ENCODE peak calls at places on chromosomes 16 and 17, in seven cellular contexts. One of them, this sample, is unnamed.

GRCh38 chr16:82293671-82294070 is 123.6 kb upstream of the MPHOSPH6 start:
- DNase-seq in left lung: no peak
- DNase-seq in stimulated activated naive B cell treated with anti-CD40 and anti-IgM and Interleukin-4, amounts not matched to agents 10 μg/mL and 1 μg/mL and 100 μg/mL, for 72 hours: no peak
- DNase-seq in NCI-H1930: no peak
- DNase-seq in stimulated activated CD4-positive, alpha-beta T cell treated with anti-CD3 and anti-CD28 coated beads, Interleukin-4, amount 100 ng/mL, for 24 hours: no peak
- DNase-seq in cardiac fibroblast: no peak
- DNase-seq in PC-9: no peak
- DNase-seq in this sample: no peak

GRCh38 chr16:71882505-71883192 is 1.3 kb downstream of the ZNF821 start:
- DNase-seq in PC-9: peak
- DNase-seq in NCI-H1930: peak
- DNase-seq in stimulated activated CD4-positive, alpha-beta T cell treated with anti-CD3 and anti-CD28 coated beads, Interleukin-4, amount 100 ng/mL, for 24 hours: peak
- DNase-seq in stimulated activated naive B cell treated with anti-CD40 and anti-IgM and Interleukin-4, amounts not matched to agents 10 μg/mL and 1 μg/mL and 100 μg/mL, for 72 hours: peak
- DNase-seq in cardiac fibroblast: peak
- DNase-seq in left lung: no peak
- DNase-seq in this sample: peak

GRCh38 chr17:57747221-57748017 is 2.3 kb upstream of the CCDC182 start:
- DNase-seq in cardiac fibroblast: peak
- DNase-seq in NCI-H1930: peak
- DNase-seq in stimulated activated CD4-positive, alpha-beta T cell treated with anti-CD3 and anti-CD28 coated beads, Interleukin-4, amount 100 ng/mL, for 24 hours: peak
- DNase-seq in PC-9: peak
- DNase-seq in stimulated activated naive B cell treated with anti-CD40 and anti-IgM and Interleukin-4, amounts not matched to agents 10 μg/mL and 1 μg/mL and 100 μg/mL, for 72 hours: peak
- DNase-seq in left lung: no peak
- DNase-seq in this sample: no peak

GRCh38 chr16:70438325-70438982 is 446 bp downstream of the ST3GAL2 start:
- DNase-seq in left lung: no peak
- DNase-seq in PC-9: no peak
- DNase-seq in cardiac fibroblast: no peak
- DNase-seq in NCI-H1930: no peak
- DNase-seq in stimulated activated naive B cell treated with anti-CD40 and anti-IgM and Interleukin-4, amounts not matched to agents 10 μg/mL and 1 μg/mL and 100 μg/mL, for 72 hours: peak
- DNase-seq in stimulated activated CD4-positive, alpha-beta T cell treated with anti-CD3 and anti-CD28 coated beads, Interleukin-4, amount 100 ng/mL, for 24 hours: no peak
- DNase-seq in this sample: no peak

GRCh38 chr17:4949321-4950074 is 1.2 kb upstream of the PFN1 start:
- DNase-seq in PC-9: peak
- DNase-seq in cardiac fibroblast: peak
- DNase-seq in NCI-H1930: peak
- DNase-seq in stimulated activated naive B cell treated with anti-CD40 and anti-IgM and Interleukin-4, amounts not matched to agents 10 μg/mL and 1 μg/mL and 100 μg/mL, for 72 hours: peak
- DNase-seq in stimulated activated CD4-positive, alpha-beta T cell treated with anti-CD3 and anti-CD28 coated beads, Interleukin-4, amount 100 ng/mL, for 24 hours: peak
- DNase-seq in left lung: peak
- DNase-seq in this sample: peak

GRCh38 chr17:62062313-62062712 is 2.8 kb downstream of the MED13 start:
- DNase-seq in stimulated activated CD4-positive, alpha-beta T cell treated with anti-CD3 and anti-CD28 coated beads, Interleukin-4, amount 100 ng/mL, for 24 hours: no peak
- DNase-seq in stimulated activated naive B cell treated with anti-CD40 and anti-IgM and Interleukin-4, amounts not matched to agents 10 μg/mL and 1 μg/mL and 100 μg/mL, for 72 hours: no peak
- DNase-seq in left lung: no peak
- DNase-seq in NCI-H1930: no peak
- DNase-seq in PC-9: no peak
- DNase-seq in cardiac fibroblast: no peak
- DNase-seq in this sample: no peak

GRCh38 chr16:2926660-2927646 is 15.2 kb downstream of the FLYWCH1 start:
- DNase-seq in cardiac fibroblast: peak
- DNase-seq in NCI-H1930: peak
- DNase-seq in PC-9: peak
- DNase-seq in stimulated activated CD4-positive, alpha-beta T cell treated with anti-CD3 and anti-CD28 coated beads, Interleukin-4, amount 100 ng/mL, for 24 hours: peak
- DNase-seq in left lung: peak
- DNase-seq in stimulated activated naive B cell treated with anti-CD40 and anti-IgM and Interleukin-4, amounts not matched to agents 10 μg/mL and 1 μg/mL and 100 μg/mL, for 72 hours: peak
- DNase-seq in this sample: peak

GRCh38 chr16:68417711-68418301 is 30.5 kb downstream of the SMPD3 start:
- DNase-seq in PC-9: peak
- DNase-seq in NCI-H1930: no peak
- DNase-seq in left lung: peak
- DNase-seq in stimulated activated CD4-positive, alpha-beta T cell treated with anti-CD3 and anti-CD28 coated beads, Interleukin-4, amount 100 ng/mL, for 24 hours: peak
- DNase-seq in stimulated activated naive B cell treated with anti-CD40 and anti-IgM and Interleukin-4, amounts not matched to agents 10 μg/mL and 1 μg/mL and 100 μg/mL, for 72 hours: peak
- DNase-seq in cardiac fibroblast: no peak
- DNase-seq in this sample: peak

GRCh38 chr16:86670835-86671234 is 92.5 kb downstream of the FOXL1 start:
- DNase-seq in left lung: no peak
- DNase-seq in NCI-H1930: no peak
- DNase-seq in cardiac fibroblast: no peak
- DNase-seq in PC-9: no peak
- DNase-seq in stimulated activated CD4-positive, alpha-beta T cell treated with anti-CD3 and anti-CD28 coated beads, Interleukin-4, amount 100 ng/mL, for 24 hours: no peak
- DNase-seq in stimulated activated naive B cell treated with anti-CD40 and anti-IgM and Interleukin-4, amounts not matched to agents 10 μg/mL and 1 μg/mL and 100 μg/mL, for 72 hours: no peak
- DNase-seq in this sample: no peak

GRCh38 chr17:77363821-77364361 is 223.1 kb downstream of the SEC14L1 start:
- DNase-seq in NCI-H1930: no peak
- DNase-seq in stimulated activated CD4-positive, alpha-beta T cell treated with anti-CD3 and anti-CD28 coated beads, Interleukin-4, amount 100 ng/mL, for 24 hours: peak
- DNase-seq in left lung: peak
- DNase-seq in stimulated activated naive B cell treated with anti-CD40 and anti-IgM and Interleukin-4, amounts not matched to agents 10 μg/mL and 1 μg/mL and 100 μg/mL, for 72 hours: no peak
- DNase-seq in cardiac fibroblast: peak
- DNase-seq in PC-9: no peak
- DNase-seq in this sample: no peak

GRCh38 chr17:50056961-50057330 is 1.0 kb downstream of the ITGA3 start:
- DNase-seq in left lung: no peak
- DNase-seq in stimulated activated CD4-positive, alpha-beta T cell treated with anti-CD3 and anti-CD28 coated beads, Interleukin-4, amount 100 ng/mL, for 24 hours: no peak
- DNase-seq in stimulated activated naive B cell treated with anti-CD40 and anti-IgM and Interleukin-4, amounts not matched to agents 10 μg/mL and 1 μg/mL and 100 μg/mL, for 72 hours: no peak
- DNase-seq in cardiac fibroblast: peak
- DNase-seq in NCI-H1930: no peak
- DNase-seq in PC-9: no peak
- DNase-seq in this sample: no peak

GRCh38 chr17:64390066-64390465 is 594 bp downstream of the PECAM1 start:
- DNase-seq in PC-9: no peak
- DNase-seq in stimulated activated CD4-positive, alpha-beta T cell treated with anti-CD3 and anti-CD28 coated beads, Interleukin-4, amount 100 ng/mL, for 24 hours: no peak
- DNase-seq in NCI-H1930: no peak
- DNase-seq in cardiac fibroblast: no peak
- DNase-seq in left lung: no peak
- DNase-seq in stimulated activated naive B cell treated with anti-CD40 and anti-IgM and Interleukin-4, amounts not matched to agents 10 μg/mL and 1 μg/mL and 100 μg/mL, for 72 hours: no peak
- DNase-seq in this sample: no peak

GRCh38 chr16:59701987-59702386 is 967.9 kb upstream of the GOT2 start:
- DNase-seq in PC-9: no peak
- DNase-seq in cardiac fibroblast: no peak
- DNase-seq in stimulated activated CD4-positive, alpha-beta T cell treated with anti-CD3 and anti-CD28 coated beads, Interleukin-4, amount 100 ng/mL, for 24 hours: no peak
- DNase-seq in stimulated activated naive B cell treated with anti-CD40 and anti-IgM and Interleukin-4, amounts not matched to agents 10 μg/mL and 1 μg/mL and 100 μg/mL, for 72 hours: no peak
- DNase-seq in NCI-H1930: no peak
- DNase-seq in left lung: no peak
- DNase-seq in this sample: no peak

GRCh38 chr16:70579648-70580630 is 56.3 kb downstream of the SF3B3 start:
- DNase-seq in stimulated activated CD4-positive, alpha-beta T cell treated with anti-CD3 and anti-CD28 coated beads, Interleukin-4, amount 100 ng/mL, for 24 hours: no peak
- DNase-seq in left lung: peak
- DNase-seq in cardiac fibroblast: no peak
- DNase-seq in PC-9: no peak
- DNase-seq in NCI-H1930: no peak
- DNase-seq in stimulated activated naive B cell treated with anti-CD40 and anti-IgM and Interleukin-4, amounts not matched to agents 10 μg/mL and 1 μg/mL and 100 μg/mL, for 72 hours: no peak
- DNase-seq in this sample: no peak

GRCh38 chr16:23072084-23072599 is 77.1 kb downstream of the USP31 start:
- DNase-seq in stimulated activated naive B cell treated with anti-CD40 and anti-IgM and Interleukin-4, amounts not matched to agents 10 μg/mL and 1 μg/mL and 100 μg/mL, for 72 hours: no peak
- DNase-seq in NCI-H1930: no peak
- DNase-seq in PC-9: peak
- DNase-seq in cardiac fibroblast: peak
- DNase-seq in left lung: peak
- DNase-seq in stimulated activated CD4-positive, alpha-beta T cell treated with anti-CD3 and anti-CD28 coated beads, Interleukin-4, amount 100 ng/mL, for 24 hours: no peak
- DNase-seq in this sample: no peak

GRCh38 chr16:84795338-84796053 is 24.3 kb upstream of the CRISPLD2 start:
- DNase-seq in PC-9: no peak
- DNase-seq in stimulated activated CD4-positive, alpha-beta T cell treated with anti-CD3 and anti-CD28 coated beads, Interleukin-4, amount 100 ng/mL, for 24 hours: no peak
- DNase-seq in stimulated activated naive B cell treated with anti-CD40 and anti-IgM and Interleukin-4, amounts not matched to agents 10 μg/mL and 1 μg/mL and 100 μg/mL, for 72 hours: no peak
- DNase-seq in NCI-H1930: no peak
- DNase-seq in left lung: peak
- DNase-seq in cardiac fibroblast: peak
- DNase-seq in this sample: no peak

GRCh38 chr17:40615295-40615988 is 32.2 kb downstream of the SMARCE1 start:
- DNase-seq in PC-9: peak
- DNase-seq in left lung: peak
- DNase-seq in NCI-H1930: peak
- DNase-seq in stimulated activated naive B cell treated with anti-CD40 and anti-IgM and Interleukin-4, amounts not matched to agents 10 μg/mL and 1 μg/mL and 100 μg/mL, for 72 hours: peak
- DNase-seq in cardiac fibroblast: peak
- DNase-seq in stimulated activated CD4-positive, alpha-beta T cell treated with anti-CD3 and anti-CD28 coated beads, Interleukin-4, amount 100 ng/mL, for 24 hours: peak
- DNase-seq in this sample: peak

GRCh38 chr17:40664582-40665333 is at the start of gene KRT222:
- DNase-seq in cardiac fibroblast: no peak
- DNase-seq in stimulated activated naive B cell treated with anti-CD40 and anti-IgM and Interleukin-4, amounts not matched to agents 10 μg/mL and 1 μg/mL and 100 μg/mL, for 72 hours: no peak
- DNase-seq in PC-9: no peak
- DNase-seq in left lung: no peak
- DNase-seq in NCI-H1930: no peak
- DNase-seq in stimulated activated CD4-positive, alpha-beta T cell treated with anti-CD3 and anti-CD28 coated beads, Interleukin-4, amount 100 ng/mL, for 24 hours: no peak
- DNase-seq in this sample: no peak

GRCh38 chr16:74455213-74455612 is 33.9 kb upstream of the CLEC18B start:
- DNase-seq in stimulated activated naive B cell treated with anti-CD40 and anti-IgM and Interleukin-4, amounts not matched to agents 10 μg/mL and 1 μg/mL and 100 μg/mL, for 72 hours: no peak
- DNase-seq in cardiac fibroblast: peak
- DNase-seq in stimulated activated CD4-positive, alpha-beta T cell treated with anti-CD3 and anti-CD28 coated beads, Interleukin-4, amount 100 ng/mL, for 24 hours: no peak
- DNase-seq in PC-9: no peak
- DNase-seq in left lung: no peak
- DNase-seq in NCI-H1930: no peak
- DNase-seq in this sample: no peak

GRCh38 chr17:36183001-36183810 is 6.8 kb upstream of the TBC1D3B start:
- DNase-seq in NCI-H1930: no peak
- DNase-seq in left lung: peak
- DNase-seq in cardiac fibroblast: peak
- DNase-seq in stimulated activated naive B cell treated with anti-CD40 and anti-IgM and Interleukin-4, amounts not matched to agents 10 μg/mL and 1 μg/mL and 100 μg/mL, for 72 hours: no peak
- DNase-seq in PC-9: peak
- DNase-seq in stimulated activated CD4-positive, alpha-beta T cell treated with anti-CD3 and anti-CD28 coated beads, Interleukin-4, amount 100 ng/mL, for 24 hours: peak
- DNase-seq in this sample: no peak

GRCh38 chr17:78258323-78259229 is 27.1 kb downstream of the TMEM235 start:
- DNase-seq in cardiac fibroblast: peak
- DNase-seq in PC-9: no peak
- DNase-seq in stimulated activated naive B cell treated with anti-CD40 and anti-IgM and Interleukin-4, amounts not matched to agents 10 μg/mL and 1 μg/mL and 100 μg/mL, for 72 hours: no peak
- DNase-seq in stimulated activated CD4-positive, alpha-beta T cell treated with anti-CD3 and anti-CD28 coated beads, Interleukin-4, amount 100 ng/mL, for 24 hours: peak
- DNase-seq in left lung: peak
- DNase-seq in NCI-H1930: no peak
- DNase-seq in this sample: peak

GRCh38 chr16:3087243-3087791 is 11.8 kb downstream of the ZSCAN10 start:
- DNase-seq in NCI-H1930: no peak
- DNase-seq in left lung: no peak
- DNase-seq in stimulated activated CD4-positive, alpha-beta T cell treated with anti-CD3 and anti-CD28 coated beads, Interleukin-4, amount 100 ng/mL, for 24 hours: no peak
- DNase-seq in cardiac fibroblast: peak
- DNase-seq in PC-9: no peak
- DNase-seq in stimulated activated naive B cell treated with anti-CD40 and anti-IgM and Interleukin-4, amounts not matched to agents 10 μg/mL and 1 μg/mL and 100 μg/mL, for 72 hours: no peak
- DNase-seq in this sample: no peak

GRCh38 chr17:76541739-76542450 is 2.1 kb downstream of the PRCD start:
- DNase-seq in PC-9: no peak
- DNase-seq in NCI-H1930: no peak
- DNase-seq in stimulated activated naive B cell treated with anti-CD40 and anti-IgM and Interleukin-4, amounts not matched to agents 10 μg/mL and 1 μg/mL and 100 μg/mL, for 72 hours: no peak
- DNase-seq in cardiac fibroblast: no peak
- DNase-seq in left lung: no peak
- DNase-seq in stimulated activated CD4-positive, alpha-beta T cell treated with anti-CD3 and anti-CD28 coated beads, Interleukin-4, amount 100 ng/mL, for 24 hours: no peak
- DNase-seq in this sample: no peak

GRCh38 chr17:8124350-8125195 is 667 bp upstream of the HES7 start:
- DNase-seq in PC-9: peak
- DNase-seq in stimulated activated CD4-positive, alpha-beta T cell treated with anti-CD3 and anti-CD28 coated beads, Interleukin-4, amount 100 ng/mL, for 24 hours: peak
- DNase-seq in stimulated activated naive B cell treated with anti-CD40 and anti-IgM and Interleukin-4, amounts not matched to agents 10 μg/mL and 1 μg/mL and 100 μg/mL, for 72 hours: no peak
- DNase-seq in NCI-H1930: no peak
- DNase-seq in left lung: no peak
- DNase-seq in cardiac fibroblast: peak
- DNase-seq in this sample: no peak

GRCh38 chr17:19342611-19343255 is 19.8 kb downstream of the B9D1 start:
- DNase-seq in stimulated activated CD4-positive, alpha-beta T cell treated with anti-CD3 and anti-CD28 coated beads, Interleukin-4, amount 100 ng/mL, for 24 hours: no peak
- DNase-seq in left lung: no peak
- DNase-seq in cardiac fibroblast: no peak
- DNase-seq in stimulated activated naive B cell treated with anti-CD40 and anti-IgM and Interleukin-4, amounts not matched to agents 10 μg/mL and 1 μg/mL and 100 μg/mL, for 72 hours: no peak
- DNase-seq in NCI-H1930: no peak
- DNase-seq in PC-9: no peak
- DNase-seq in this sample: no peak

GRCh38 chr17:73546770-73547345 is 97.4 kb downstream of the SDK2 start:
- DNase-seq in left lung: peak
- DNase-seq in NCI-H1930: no peak
- DNase-seq in stimulated activated naive B cell treated with anti-CD40 and anti-IgM and Interleukin-4, amounts not matched to agents 10 μg/mL and 1 μg/mL and 100 μg/mL, for 72 hours: peak
- DNase-seq in cardiac fibroblast: peak
- DNase-seq in PC-9: peak
- DNase-seq in stimulated activated CD4-positive, alpha-beta T cell treated with anti-CD3 and anti-CD28 coated beads, Interleukin-4, amount 100 ng/mL, for 24 hours: peak
- DNase-seq in this sample: no peak

GRCh38 chr17:376936-377863 is 24.6 kb upstream of the RPH3AL start:
- DNase-seq in left lung: no peak
- DNase-seq in NCI-H1930: no peak
- DNase-seq in stimulated activated naive B cell treated with anti-CD40 and anti-IgM and Interleukin-4, amounts not matched to agents 10 μg/mL and 1 μg/mL and 100 μg/mL, for 72 hours: no peak
- DNase-seq in cardiac fibroblast: no peak
- DNase-seq in stimulated activated CD4-positive, alpha-beta T cell treated with anti-CD3 and anti-CD28 coated beads, Interleukin-4, amount 100 ng/mL, for 24 hours: no peak
- DNase-seq in PC-9: no peak
- DNase-seq in this sample: no peak

GRCh38 chr16:86510465-86511261 is at the start of gene FOXF1:
- DNase-seq in left lung: no peak
- DNase-seq in stimulated activated naive B cell treated with anti-CD40 and anti-IgM and Interleukin-4, amounts not matched to agents 10 μg/mL and 1 μg/mL and 100 μg/mL, for 72 hours: peak
- DNase-seq in NCI-H1930: no peak
- DNase-seq in cardiac fibroblast: peak
- DNase-seq in stimulated activated CD4-positive, alpha-beta T cell treated with anti-CD3 and anti-CD28 coated beads, Interleukin-4, amount 100 ng/mL, for 24 hours: no peak
- DNase-seq in PC-9: no peak
- DNase-seq in this sample: no peak

GRCh38 chr17:71032746-71033273 is 863.5 kb downstream of the KCNJ2 start:
- DNase-seq in stimulated activated CD4-positive, alpha-beta T cell treated with anti-CD3 and anti-CD28 coated beads, Interleukin-4, amount 100 ng/mL, for 24 hours: no peak
- DNase-seq in stimulated activated naive B cell treated with anti-CD40 and anti-IgM and Interleukin-4, amounts not matched to agents 10 μg/mL and 1 μg/mL and 100 μg/mL, for 72 hours: no peak
- DNase-seq in PC-9: no peak
- DNase-seq in cardiac fibroblast: no peak
- DNase-seq in left lung: no peak
- DNase-seq in NCI-H1930: peak
- DNase-seq in this sample: no peak

GRCh38 chr17:45131616-45132301 is 556 bp downstream of the PLCD3 start:
- DNase-seq in left lung: no peak
- DNase-seq in cardiac fibroblast: no peak
- DNase-seq in NCI-H1930: peak
- DNase-seq in stimulated activated naive B cell treated with anti-CD40 and anti-IgM and Interleukin-4, amounts not matched to agents 10 μg/mL and 1 μg/mL and 100 μg/mL, for 72 hours: peak
- DNase-seq in stimulated activated CD4-positive, alpha-beta T cell treated with anti-CD3 and anti-CD28 coated beads, Interleukin-4, amount 100 ng/mL, for 24 hours: peak
- DNase-seq in PC-9: peak
- DNase-seq in this sample: no peak

GRCh38 chr17:37562016-37562745 is 47.0 kb downstream of the SYNRG start:
- DNase-seq in stimulated activated CD4-positive, alpha-beta T cell treated with anti-CD3 and anti-CD28 coated beads, Interleukin-4, amount 100 ng/mL, for 24 hours: no peak
- DNase-seq in cardiac fibroblast: no peak
- DNase-seq in PC-9: no peak
- DNase-seq in stimulated activated naive B cell treated with anti-CD40 and anti-IgM and Interleukin-4, amounts not matched to agents 10 μg/mL and 1 μg/mL and 100 μg/mL, for 72 hours: no peak
- DNase-seq in left lung: no peak
- DNase-seq in NCI-H1930: no peak
- DNase-seq in this sample: no peak

GRCh38 chr16:57667526-57668258 is 414 bp upstream of the ADGRG3 start:
- DNase-seq in NCI-H1930: no peak
- DNase-seq in stimulated activated CD4-positive, alpha-beta T cell treated with anti-CD3 and anti-CD28 coated beads, Interleukin-4, amount 100 ng/mL, for 24 hours: no peak
- DNase-seq in cardiac fibroblast: no peak
- DNase-seq in PC-9: no peak
- DNase-seq in left lung: peak
- DNase-seq in stimulated activated naive B cell treated with anti-CD40 and anti-IgM and Interleukin-4, amounts not matched to agents 10 μg/mL and 1 μg/mL and 100 μg/mL, for 72 hours: no peak
- DNase-seq in this sample: no peak

GRCh38 chr17:17810374-17811248 is 26.2 kb downstream of the SREBF1 start:
- DNase-seq in left lung: no peak
- DNase-seq in stimulated activated CD4-positive, alpha-beta T cell treated with anti-CD3 and anti-CD28 coated beads, Interleukin-4, amount 100 ng/mL, for 24 hours: no peak
- DNase-seq in stimulated activated naive B cell treated with anti-CD40 and anti-IgM and Interleukin-4, amounts not matched to agents 10 μg/mL and 1 μg/mL and 100 μg/mL, for 72 hours: no peak
- DNase-seq in cardiac fibroblast: peak
- DNase-seq in NCI-H1930: no peak
- DNase-seq in PC-9: no peak
- DNase-seq in this sample: no peak

GRCh38 chr17:66459811-66460270 is 157.4 kb downstream of the PRKCA start:
- DNase-seq in PC-9: peak
- DNase-seq in left lung: peak
- DNase-seq in NCI-H1930: no peak
- DNase-seq in stimulated activated naive B cell treated with anti-CD40 and anti-IgM and Interleukin-4, amounts not matched to agents 10 μg/mL and 1 μg/mL and 100 μg/mL, for 72 hours: no peak
- DNase-seq in stimulated activated CD4-positive, alpha-beta T cell treated with anti-CD3 and anti-CD28 coated beads, Interleukin-4, amount 100 ng/mL, for 24 hours: peak
- DNase-seq in cardiac fibroblast: peak
- DNase-seq in this sample: no peak

GRCh38 chr17:21027031-21027430 is 15.8 kb downstream of the USP22 start:
- DNase-seq in cardiac fibroblast: no peak
- DNase-seq in stimulated activated CD4-positive, alpha-beta T cell treated with anti-CD3 and anti-CD28 coated beads, Interleukin-4, amount 100 ng/mL, for 24 hours: no peak
- DNase-seq in stimulated activated naive B cell treated with anti-CD40 and anti-IgM and Interleukin-4, amounts not matched to agents 10 μg/mL and 1 μg/mL and 100 μg/mL, for 72 hours: no peak
- DNase-seq in PC-9: no peak
- DNase-seq in left lung: no peak
- DNase-seq in NCI-H1930: no peak
- DNase-seq in this sample: no peak

GRCh38 chr17:67466251-67466650 is 89.2 kb downstream of the PITPNC1 start:
- DNase-seq in PC-9: no peak
- DNase-seq in cardiac fibroblast: no peak
- DNase-seq in stimulated activated naive B cell treated with anti-CD40 and anti-IgM and Interleukin-4, amounts not matched to agents 10 μg/mL and 1 μg/mL and 100 μg/mL, for 72 hours: no peak
- DNase-seq in left lung: no peak
- DNase-seq in NCI-H1930: no peak
- DNase-seq in stimulated activated CD4-positive, alpha-beta T cell treated with anti-CD3 and anti-CD28 coated beads, Interleukin-4, amount 100 ng/mL, for 24 hours: no peak
- DNase-seq in this sample: no peak

This sample was measured in GM06990.